ENCODE peak calls at places on chromosomes 13 and 19, in seven cellular contexts. M is SK-N-SH, P is HCT116, S is GM12878, T is H1, N is K562, F is HepG2. L is an unnamed sample.

GRCh38 chr13:73704587-73704986 is 429.6 kb downstream of the KLF12 start:
- DNase-seq in P (no peak), F (no peak), T (no peak), S (no peak), M (no peak), N (no peak), L (no peak)

GRCh38 chr13:38850868-38851626 is 139.6 kb downstream of the STOML3 start:
- DNase-seq in S (no peak), M (no peak), N (no peak), F (no peak), P (no peak), T (no peak), L (no peak)

GRCh38 chr19:998064-998463 is 2.2 kb upstream of the GRIN3B start:
- DNase-seq in N (no peak), M (no peak), T (no peak), P (no peak), S (no peak), F (no peak), L (no peak)

GRCh38 chr13:110475117-110475516 is 86.4 kb downstream of the RAB20 start:
- DNase-seq in P (no peak), M (no peak), N (peak), F (no peak), S (no peak), T (no peak), L (no peak)

GRCh38 chr13:39051157-39051556 is 12.9 kb downstream of the NHLRC3 start:
- DNase-seq in T (no peak), P (peak), F (peak), S (no peak), M (peak), N (peak), L (peak)

GRCh38 chr19:45101796-45102195 is 8.8 kb downstream of the PPP1R37 start:
- DNase-seq in T (no peak), M (no peak), P (no peak), N (no peak), S (no peak), F (no peak), L (no peak)

GRCh38 chr13:28819748-28820098 is 416 bp upstream of the MTUS2 start:
- DNase-seq in F (peak), M (peak), S (no peak), N (peak), P (no peak), T (no peak), L (peak)

GRCh38 chr19:30029721-30030510 is 87.9 kb downstream of the URI1 start:
- DNase-seq in P (peak), M (no peak), S (peak), T (no peak), F (no peak), N (no peak), L (no peak)

GRCh38 chr13:113855931-113856715 is 7.8 kb downstream of the GAS6 start:
- DNase-seq in N (no peak), M (no peak), S (no peak), T (no peak), P (no peak), F (no peak), L (no peak)

GRCh38 chr13:49220856-49221614 is 897 bp downstream of the MLNR start:
- DNase-seq in F (no peak), M (peak), S (no peak), P (no peak), T (no peak), N (no peak), L (no peak)

GRCh38 chr19:34188388-34188787 is 16.1 kb downstream of the LSM14A start:
- DNase-seq in P (no peak), S (no peak), F (no peak), T (no peak), N (no peak), M (no peak), L (no peak)

GRCh38 chr19:35344511-35345031 is 3.1 kb upstream of the FFAR1 start:
- DNase-seq in T (no peak), S (no peak), F (no peak), P (no peak), N (no peak), M (no peak), L (no peak)

GRCh38 chr19:3353493-3353892 is 12.9 kb upstream of the NFIC start:
- DNase-seq in M (no peak), T (no peak), S (no peak), F (no peak), N (no peak), P (no peak), L (no peak)

GRCh38 chr13:98240974-98241373 is 63.9 kb upstream of the RNF113B start:
- DNase-seq in P (no peak), S (no peak), M (no peak), N (no peak), F (no peak), T (no peak), L (no peak)

GRCh38 chr19:45972081-45972943 is 1.4 kb downstream of the NOVA2 start:
- DNase-seq in P (no peak), M (peak), N (no peak), F (no peak), T (no peak), S (no peak), L (no peak)

GRCh38 chr13:98267080-98267912 is 90.2 kb upstream of the RNF113B start:
- DNase-seq in M (no peak), P (no peak), N (no peak), T (no peak), F (peak), S (peak), L (no peak)

GRCh38 chr13:99446242-99446641 is 55.0 kb upstream of the TM9SF2 start:
- DNase-seq in M (no peak), S (no peak), T (no peak), F (peak), P (peak), N (peak), L (peak)

GRCh38 chr19:55092423-55093318 is 17.0 kb downstream of the EPS8L1 start:
- DNase-seq in N (no peak), M (no peak), T (no peak), P (no peak), S (no peak), F (no peak), L (no peak)

GRCh38 chr13:45994752-45995151 is 57.8 kb downstream of the ZC3H13 start:
- DNase-seq in S (no peak), N (no peak), M (no peak), P (no peak), F (no peak), T (no peak), L (no peak)

GRCh38 chr19:18385675-18386542 is at the start of gene GDF15:
- DNase-seq in T (no peak), F (peak), M (peak), S (no peak), P (peak), N (peak), L (peak)

GRCh38 chr19:58001895-58002369 is 688 bp downstream of the ZNF606 start:
- DNase-seq in S (no peak), T (no peak), P (no peak), N (no peak), F (peak), M (peak), L (no peak)

GRCh38 chr13:36436811-36437210 is 4.5 kb downstream of the CCNA1 start:
- DNase-seq in F (no peak), M (no peak), S (no peak), T (no peak), N (no peak), P (no peak), L (no peak)

GRCh38 chr13:36430247-36431203 is 1.8 kb upstream of the CCNA1 start:
- DNase-seq in N (no peak), F (no peak), P (no peak), S (no peak), M (peak), T (no peak), L (no peak)

GRCh38 chr13:36428083-36428482 is 4.2 kb upstream of the CCNA1 start:
- DNase-seq in P (no peak), F (no peak), M (no peak), N (no peak), T (no peak), S (no peak), L (no peak)

GRCh38 chr13:36431204-36432105 is 840 bp upstream of the CCNA1 start:
- DNase-seq in S (no peak), F (no peak), T (no peak), N (no peak), M (no peak), P (no peak), L (no peak)

DNA sequence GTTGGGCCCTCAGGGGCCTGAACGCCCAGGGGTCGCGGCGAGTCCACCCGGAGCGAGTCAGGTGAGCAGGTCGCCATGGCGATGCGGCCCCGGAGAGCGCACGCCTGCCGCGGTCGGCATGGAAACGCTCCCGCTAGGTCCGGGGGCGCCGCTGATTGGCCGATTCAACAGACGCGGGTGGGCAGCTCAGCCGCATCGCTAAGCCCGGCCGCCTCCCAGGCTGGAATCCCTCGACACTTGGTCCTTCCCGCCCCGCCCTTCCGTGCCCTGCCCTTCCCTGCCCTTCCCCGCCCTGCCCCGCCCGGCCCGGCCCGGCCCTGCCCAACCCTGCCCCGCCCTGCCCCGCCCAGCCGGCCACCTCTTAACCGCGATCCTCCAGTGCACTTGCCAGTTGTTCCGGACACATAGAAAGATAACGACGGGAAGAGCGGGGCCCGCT is at the start of gene CCNA1:
- DNase-seq in F (no peak), M (peak), P (no peak), S (no peak), N (peak), T (peak), L (no peak)
- TF ChIP-seq JUND in F (no peak), M (no peak), P (no peak), S (no peak), N (no peak), T (no peak), L (no peak)

GRCh38 chr19:10855879-10856522 is 7.8 kb downstream of the C19orf38 start:
- DNase-seq in P (no peak), F (no peak), T (no peak), S (no peak), M (peak), N (no peak), L (no peak)

GRCh38 chr19:10861118-10861651 is 10.2 kb upstream of the CARM1 start:
- DNase-seq in N (peak), M (no peak), P (peak), F (peak), T (no peak), S (no peak), L (no peak)

GRCh38 chr19:10862561-10863106 is 8.7 kb upstream of the CARM1 start:
- DNase-seq in P (no peak), M (no peak), F (no peak), N (peak), S (no peak), T (no peak), L (no peak)

GRCh38 chr19:10854350-10855089 is 6.3 kb downstream of the C19orf38 start:
- DNase-seq in N (no peak), F (peak), T (no peak), S (no peak), M (no peak), P (no peak), L (no peak)

GRCh38 chr19:10858204-10858828 is 10.1 kb downstream of the C19orf38 start:
- DNase-seq in T (no peak), N (peak), P (no peak), S (no peak), F (no peak), M (peak), L (no peak)
- TF ChIP-seq JUND in T (no peak), N (peak), P (no peak), S (no peak), F (no peak), M (no peak), L (no peak)

GRCh38 chr13:111941845-111942447 is 125.0 kb upstream of the SOX1 start:
- DNase-seq in S (no peak), F (no peak), P (no peak), M (no peak), T (no peak), N (no peak), L (no peak)

GRCh38 chr13:111940892-111941291 is 126.1 kb upstream of the SOX1 start:
- DNase-seq in N (no peak), M (no peak), F (no peak), S (no peak), T (no peak), P (no peak), L (no peak)

GRCh38 chr13:111938743-111939142 is 128.2 kb upstream of the SOX1 start:
- DNase-seq in P (no peak), N (no peak), S (no peak), F (no peak), T (no peak), M (no peak), L (no peak)

GRCh38 chr13:111937763-111938375 is 129.1 kb upstream of the SOX1 start:
- DNase-seq in M (no peak), P (no peak), F (no peak), S (no peak), N (no peak), T (no peak), L (no peak)

DNA sequence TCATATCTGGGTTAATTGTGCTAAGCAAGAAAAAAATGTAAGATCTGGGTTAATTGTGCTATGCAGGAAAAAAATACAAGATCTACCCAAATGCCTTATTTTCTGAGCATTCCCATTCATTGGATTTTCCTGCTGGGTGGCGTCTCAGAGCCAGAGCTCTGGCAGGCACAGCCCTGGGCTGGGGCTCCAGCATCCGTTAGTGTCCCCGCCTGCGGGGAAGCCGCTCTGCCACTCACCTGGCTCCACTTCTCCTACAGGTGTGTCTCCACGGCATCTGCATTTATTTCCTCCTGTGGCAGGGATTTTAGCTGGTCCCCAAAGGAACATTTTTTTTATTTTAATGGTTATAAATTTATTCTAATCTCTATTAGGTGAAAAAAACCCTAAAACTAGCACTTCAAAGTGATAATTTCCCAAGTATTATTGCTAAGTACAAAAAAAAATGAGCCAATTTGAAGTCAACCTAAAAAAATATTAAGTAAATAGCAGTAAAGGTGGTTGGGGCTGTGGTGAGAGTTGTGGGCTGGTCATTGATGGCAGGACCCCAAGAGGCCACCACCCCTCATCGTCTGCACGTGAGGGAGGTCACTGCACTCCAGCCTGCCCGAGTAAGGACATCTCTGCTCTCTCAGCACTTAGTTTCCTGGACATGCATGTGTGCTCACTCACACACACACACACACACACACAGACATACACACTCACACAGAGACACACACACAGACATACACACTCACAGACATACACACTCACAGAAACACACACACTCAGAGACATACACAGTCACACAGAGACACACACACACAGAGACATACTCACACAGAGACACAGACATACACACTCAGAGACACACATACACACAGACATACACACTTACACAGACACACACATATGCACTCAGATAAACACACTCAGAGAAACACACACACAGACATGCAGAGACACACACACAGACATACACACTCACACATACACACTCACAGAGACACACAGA is 127.4 kb upstream of the SOX1 start:
- DNase-seq in T (no peak), S (no peak), N (no peak), P (no peak), M (no peak), F (no peak), L (no peak)
- TF ChIP-seq JUND in T (no peak), S (no peak), N (no peak), P (no peak), M (no peak), F (no peak), L (no peak)

GRCh38 chr19:43704002-43704705 is 11.7 kb upstream of the IRGC start:
- DNase-seq in T (no peak), N (no peak), F (peak), M (no peak), S (no peak), P (no peak), L (no peak)

GRCh38 chr19:43699506-43700367 is 16.1 kb upstream of the IRGC start:
- DNase-seq in S (no peak), P (no peak), M (peak), F (no peak), T (peak), N (no peak), L (no peak)

GRCh38 chr19:43695985-43696729 is 19.7 kb upstream of the IRGC start:
- DNase-seq in S (no peak), F (no peak), P (no peak), N (no peak), T (no peak), M (no peak), L (no peak)

GRCh38 chr19:43697295-43697694 is 18.6 kb upstream of the IRGC start:
- DNase-seq in P (no peak), N (no peak), S (no peak), T (no peak), M (no peak), F (no peak), L (no peak)

GRCh38 chr19:43700368-43701015 is 15.4 kb upstream of the IRGC start:
- DNase-seq in P (no peak), N (no peak), M (no peak), S (no peak), F (no peak), T (no peak), L (no peak)
- TF ChIP-seq JUND in P (no peak), N (no peak), M (no peak), S (no peak), F (no peak), T (no peak), L (no peak)

GRCh38 chr13:90951663-90952062 is 395.8 kb upstream of the MIR17HG start:
- DNase-seq in P (no peak), S (no peak), M (no peak), F (no peak), T (no peak), N (no peak), L (no peak)

GRCh38 chr13:90956036-90956435 is 391.5 kb upstream of the MIR17HG start:
- DNase-seq in F (no peak), N (no peak), P (no peak), S (no peak), T (no peak), M (no peak), L (no peak)

GRCh38 chr13:90954605-90955004 is 392.9 kb upstream of the MIR17HG start:
- DNase-seq in P (no peak), N (no peak), S (no peak), T (no peak), F (no peak), M (no peak), L (no peak)

GRCh38 chr13:90947976-90948375 is 399.5 kb upstream of the MIR17HG start:
- DNase-seq in F (no peak), M (no peak), S (no peak), P (no peak), N (no peak), T (no peak), L (no peak)

DNA sequence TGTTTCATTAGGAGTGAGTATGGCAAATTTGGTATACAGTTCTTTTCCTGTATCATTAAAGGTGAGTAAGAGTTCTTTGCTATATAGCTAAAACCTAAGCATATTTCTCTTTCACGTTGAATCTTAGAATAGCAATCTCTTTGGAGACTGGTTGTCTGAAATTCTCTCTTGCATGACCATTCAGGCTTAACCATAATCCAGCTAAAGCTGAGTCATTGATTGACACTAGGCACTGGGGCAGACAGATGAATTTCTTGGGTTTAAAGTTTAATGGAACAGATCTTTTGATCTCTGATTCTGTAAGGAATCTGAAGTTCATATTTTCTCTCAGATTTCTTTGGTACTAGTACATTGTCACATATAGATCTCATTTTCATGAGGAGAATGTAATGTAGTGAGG is 397.4 kb upstream of the MIR17HG start:
- DNase-seq in P (no peak), T (no peak), F (no peak), M (no peak), S (no peak), N (no peak), L (no peak)
- TF ChIP-seq JUND in P (no peak), T (no peak), F (no peak), M (no peak), S (no peak), N (no peak), L (no peak)

GRCh38 chr19:48419158-48419920 is 25.9 kb downstream of the GRIN2D start:
- DNase-seq in T (peak), M (peak), P (no peak), F (no peak), S (peak), N (peak), L (no peak)
- TF ChIP-seq JUND in T (no peak), M (no peak), P (no peak), F (no peak), S (no peak), N (no peak), L (no peak)

DNA sequence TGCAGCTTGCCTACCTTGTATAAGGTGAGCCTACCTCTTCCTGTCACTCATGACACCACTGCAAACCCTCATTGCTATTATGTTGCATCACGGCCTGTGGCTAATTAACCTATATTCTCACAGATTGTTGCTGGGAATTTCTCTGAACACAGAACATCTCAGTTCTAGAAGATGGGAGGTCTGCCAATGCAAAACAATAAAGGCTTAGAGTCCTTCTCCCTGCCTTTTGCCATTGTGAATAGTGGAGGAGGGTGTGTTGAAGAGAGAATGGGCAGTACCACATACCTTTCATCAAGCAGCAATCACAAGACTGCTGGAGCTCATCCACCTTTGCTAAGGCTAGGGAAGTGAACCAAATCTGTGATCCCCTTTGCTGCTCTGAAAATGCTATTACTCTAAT is 34.4 kb downstream of the WDFY2 start:
- DNase-seq in M (no peak), F (no peak), T (no peak), N (no peak), S (no peak), P (no peak), L (no peak)
- TF ChIP-seq JUND in M (no peak), F (no peak), T (no peak), N (no peak), S (no peak), P (no peak), L (no peak)